ENCODE peak calls at places on chromosomes 16 and 17, in four cellular contexts. One of them, this sample, is unnamed.

GRCh38 chr16:31333686-31334649 is 21.0 kb upstream of the ITGAX start:
- DNase-seq in HCT116: peak; percentile 52
- DNase-seq in GM12878: no peak
- DNase-seq in K562: peak; percentile 62
- DNase-seq in this sample: peak; percentile 66

GRCh38 chr17:27247071-27247957 is 46.6 kb upstream of the WSB1 start:
- DNase-seq in HCT116: no peak
- DNase-seq in GM12878: no peak
- DNase-seq in K562: no peak
- DNase-seq in this sample: peak; percentile 89

GRCh38 chr16:57115148-57115503 is 22.7 kb downstream of the CPNE2 start:
- DNase-seq in HCT116: no peak
- DNase-seq in K562: no peak
- DNase-seq in GM12878: no peak
- DNase-seq in this sample: no peak

GRCh38 chr16:66220766-66221165 is 145.7 kb upstream of the CDH5 start:
- DNase-seq in GM12878: no peak
- DNase-seq in K562: no peak
- DNase-seq in HCT116: no peak
- DNase-seq in this sample: no peak

GRCh38 chr16:27579086-27579980 is 29.4 kb downstream of the KATNIP start:
- DNase-seq in K562: no peak
- DNase-seq in GM12878: no peak
- DNase-seq in HCT116: no peak
- DNase-seq in this sample: peak; percentile 89

GRCh38 chr17:9370464-9370863 is 205.2 kb downstream of the STX8 start:
- DNase-seq in HCT116: no peak
- DNase-seq in K562: no peak
- DNase-seq in GM12878: no peak
- DNase-seq in this sample: peak; percentile 50

GRCh38 chr17:57035971-57036481 is 49.0 kb upstream of the AKAP1 start:
- DNase-seq in HCT116: no peak
- DNase-seq in K562: no peak
- DNase-seq in GM12878: no peak
- DNase-seq in this sample: no peak

GRCh38 chr16:70304892-70305448 is 6.0 kb downstream of the DDX19B start:
- DNase-seq in K562: no peak
- DNase-seq in HCT116: no peak
- DNase-seq in GM12878: no peak
- DNase-seq in this sample: no peak

GRCh38 chr17:81828656-81829055 is 4.4 kb downstream of the MCRIP1 start:
- DNase-seq in K562: no peak
- DNase-seq in HCT116: no peak
- DNase-seq in GM12878: no peak
- DNase-seq in this sample: no peak

GRCh38 chr16:55443855-55444254 is 35.1 kb upstream of the MMP2 start:
- DNase-seq in HCT116: no peak
- DNase-seq in K562: no peak
- DNase-seq in GM12878: no peak
- DNase-seq in this sample: no peak

GRCh38 chr17:64024781-64025731 is 4.6 kb upstream of the ICAM2 start:
- DNase-seq in GM12878: no peak
- DNase-seq in HCT116: no peak
- DNase-seq in K562: no peak
- DNase-seq in this sample: no peak

GRCh38 chr16:52812945-52813556 is 239.6 kb downstream of the CHD9NB start:
- DNase-seq in GM12878: no peak
- DNase-seq in K562: peak; percentile 6
- DNase-seq in HCT116: peak; percentile 73
- DNase-seq in this sample: peak; percentile 84

GRCh38 chr16:47037746-47038458 is 64.4 kb upstream of the DNAJA2 start:
- DNase-seq in K562: peak; percentile 92
- DNase-seq in GM12878: peak; percentile 40
- DNase-seq in HCT116: peak; percentile 49
- DNase-seq in this sample: peak; percentile 61

GRCh38 chr17:73290399-73291259 is 21.2 kb downstream of the CDC42EP4 start:
- DNase-seq in K562: no peak
- DNase-seq in GM12878: no peak
- DNase-seq in HCT116: no peak
- DNase-seq in this sample: no peak

GRCh38 chr17:81368623-81369022 is 26.6 kb upstream of the BAHCC1 start:
- DNase-seq in HCT116: no peak
- DNase-seq in K562: no peak
- DNase-seq in GM12878: no peak
- DNase-seq in this sample: no peak

GRCh38 chr16:67302882-67303434 is 23.6 kb downstream of the KCTD19 start:
- DNase-seq in HCT116: no peak
- DNase-seq in K562: peak; percentile 30
- DNase-seq in GM12878: no peak
- DNase-seq in this sample: no peak

GRCh38 chr16:82699711-82700495 is 73.1 kb downstream of the CDH13 start:
- DNase-seq in K562: no peak
- DNase-seq in HCT116: no peak
- DNase-seq in GM12878: no peak
- DNase-seq in this sample: no peak

GRCh38 chr17:60740584-60740983 is 62.9 kb downstream of the BCAS3 start:
- DNase-seq in HCT116: no peak
- DNase-seq in GM12878: no peak
- DNase-seq in K562: no peak
- DNase-seq in this sample: no peak

GRCh38 chr17:50133028-50133768 is 3.2 kb upstream of the SAMD14 start:
- DNase-seq in K562: peak; percentile 23
- DNase-seq in HCT116: no peak
- DNase-seq in GM12878: no peak
- DNase-seq in this sample: peak; percentile 88

GRCh38 chr17:1026599-1026975 is 29.7 kb downstream of the TIMM22 start:
- DNase-seq in K562: no peak
- DNase-seq in HCT116: no peak
- DNase-seq in GM12878: no peak
- DNase-seq in this sample: no peak

GRCh38 chr16:86761117-86761971 is 183.0 kb downstream of the FOXL1 start:
- DNase-seq in HCT116: peak; percentile 51
- DNase-seq in GM12878: no peak
- DNase-seq in K562: peak; percentile 69
- DNase-seq in this sample: peak; percentile 22

GRCh38 chr16:24921229-24921628 is 75.5 kb downstream of the SLC5A11 start:
- DNase-seq in K562: no peak
- DNase-seq in HCT116: no peak
- DNase-seq in GM12878: no peak
- DNase-seq in this sample: no peak

GRCh38 chr16:54590836-54591235 is 304.2 kb upstream of the IRX3 start:
- DNase-seq in K562: no peak
- DNase-seq in HCT116: no peak
- DNase-seq in GM12878: no peak
- DNase-seq in this sample: no peak

GRCh38 chr17:61647044-61647443 is 56.0 kb upstream of the NACA2 start:
- DNase-seq in HCT116: no peak
- DNase-seq in K562: no peak
- DNase-seq in GM12878: no peak
- DNase-seq in this sample: no peak

GRCh38 chr16:54651440-54651839 is 279.2 kb upstream of the IRX5 start:
- DNase-seq in K562: no peak
- DNase-seq in HCT116: no peak
- DNase-seq in GM12878: no peak
- DNase-seq in this sample: no peak

GRCh38 chr16:200388-200787 is 20.1 kb downstream of the HBQ1 start:
- DNase-seq in K562: no peak
- DNase-seq in GM12878: no peak
- DNase-seq in HCT116: no peak
- DNase-seq in this sample: no peak

GRCh38 chr17:38428150-38428642 is at the start of gene ARHGAP23:
- DNase-seq in K562: no peak
- DNase-seq in GM12878: no peak
- DNase-seq in HCT116: no peak
- DNase-seq in this sample: no peak

GRCh38 chr17:78974635-78975591 is 4.8 kb downstream of the LGALS3BP start:
- DNase-seq in K562: peak; percentile 51
- DNase-seq in HCT116: peak; percentile 67
- DNase-seq in GM12878: no peak
- DNase-seq in this sample: no peak

GRCh38 chr17:4449736-4450135 is 16.0 kb downstream of the SPNS3 start:
- DNase-seq in K562: no peak
- DNase-seq in GM12878: no peak
- DNase-seq in HCT116: no peak
- DNase-seq in this sample: no peak
- TF ChIP-seq SRF in K562: no peak
- TF ChIP-seq SRF in GM12878: no peak
- TF ChIP-seq SRF in HCT116: no peak
- TF ChIP-seq SRF in this sample: no peak

GRCh38 chr16:85681255-85681654 is 7.5 kb downstream of the GINS2 start:
- DNase-seq in HCT116: no peak
- DNase-seq in GM12878: no peak
- DNase-seq in K562: no peak
- DNase-seq in this sample: no peak
- TF ChIP-seq REST in HCT116: no peak
- TF ChIP-seq REST in GM12878: no peak
- TF ChIP-seq REST in K562: no peak
- TF ChIP-seq REST in this sample: no peak

GRCh38 chr17:32007463-32008298 is 498 bp downstream of the LRRC37B start:
- DNase-seq in HCT116: no peak
- DNase-seq in GM12878: no peak
- DNase-seq in K562: peak; percentile 66
- DNase-seq in this sample: no peak
- TF ChIP-seq CTCF in HCT116: no peak
- TF ChIP-seq CTCF in GM12878: no peak
- TF ChIP-seq CTCF in K562: no peak
- TF ChIP-seq CTCF in this sample: no peak

GRCh38 chr17:55442462-55442861 is 20.8 kb upstream of the MMD start:
- DNase-seq in K562: no peak
- DNase-seq in HCT116: no peak
- DNase-seq in GM12878: no peak
- DNase-seq in this sample: no peak

GRCh38 chr17:55446581-55447205 is 25.1 kb upstream of the MMD start:
- DNase-seq in HCT116: no peak
- DNase-seq in GM12878: no peak
- DNase-seq in K562: no peak
- DNase-seq in this sample: peak; percentile 100

GRCh38 chr17:55442953-55443683 is 21.5 kb upstream of the MMD start:
- DNase-seq in K562: no peak
- DNase-seq in GM12878: no peak
- DNase-seq in HCT116: no peak
- DNase-seq in this sample: peak; percentile 60

GRCh38 chr17:55443904-55444303 is 22.3 kb upstream of the MMD start:
- DNase-seq in GM12878: no peak
- DNase-seq in K562: no peak
- DNase-seq in HCT116: no peak
- DNase-seq in this sample: no peak

GRCh38 chr17:55444471-55445441 is 23.1 kb upstream of the MMD start:
- DNase-seq in HCT116: no peak
- DNase-seq in K562: no peak
- DNase-seq in GM12878: no peak
- DNase-seq in this sample: peak; percentile 91
- TF ChIP-seq SRF in HCT116: no peak
- TF ChIP-seq SRF in K562: no peak
- TF ChIP-seq SRF in GM12878: peak; percentile 32
- TF ChIP-seq SRF in this sample: peak; percentile 83

This sample was measured in HepG2.